ENCODE peak calls at places on chromosomes 16 and 17, in six cellular contexts. C is HCT116, L is GM12878, V is SK-N-SH, N is HepG2, X is K562. I is an unnamed sample.

GRCh38 chr16:87754535-87754934 is 11.3 kb downstream of the KLHDC4 start:
- DNase-seq in X (no peak), V (no peak), L (no peak), C (no peak), N (no peak), I (no peak)

GRCh38 chr17:2174471-2175293 is 119.8 kb downstream of the HIC1 start:
- DNase-seq in C (no peak), L (no peak), X (no peak), V (peak; percentile 60), N (peak; percentile 94), I (no peak)

GRCh38 chr17:77323413-77324171 is 182.8 kb downstream of the SEC14L1 start:
- DNase-seq in L (no peak), V (peak; percentile 61), X (peak; percentile 78), C (no peak), N (no peak), I (no peak)

GRCh38 chr17:15398291-15398690 is 56.9 kb upstream of the TEKT3 start:
- DNase-seq in L (no peak), X (no peak), V (peak; percentile 57), C (peak; percentile 18), N (no peak), I (no peak)

GRCh38 chr17:15966183-15966878 is 21.4 kb downstream of the ADORA2B start:
- DNase-seq in L (no peak), N (peak; percentile 90), V (no peak), C (no peak), X (no peak), I (no peak)

GRCh38 chr16:1743376-1744337 is 27.7 kb downstream of the NME3 start:
- DNase-seq in C (no peak), L (no peak), X (no peak), N (no peak), V (no peak), I (no peak)

GRCh38 chr16:22252317-22252716 is 44.9 kb upstream of the POLR3E start:
- DNase-seq in C (no peak), N (no peak), V (no peak), X (peak; percentile 32), L (no peak), I (no peak)

GRCh38 chr17:4901648-4902344 is 1.1 kb downstream of the CHRNE start:
- DNase-seq in X (peak; percentile 64), N (no peak), C (no peak), V (peak; percentile 76), L (no peak), I (no peak)

GRCh38 chr17:1440921-1441320 is 15.1 kb downstream of the CRK start:
- DNase-seq in L (no peak), X (no peak), C (no peak), N (no peak), V (no peak), I (no peak)

GRCh38 chr17:10618202-10618635 is 38.9 kb downstream of the MYH3 start:
- DNase-seq in C (peak; percentile 68), N (peak; percentile 70), X (peak; percentile 52), L (no peak), V (peak; percentile 75), I (peak; percentile 74)

GRCh38 chr17:3780986-3781385 is 20.0 kb downstream of the ITGAE start:
- DNase-seq in V (no peak), L (no peak), N (no peak), X (no peak), C (no peak), I (no peak)

GRCh38 chr17:2954898-2955445 is 108.4 kb downstream of the OR1D5 start:
- DNase-seq in C (peak; percentile 94), L (no peak), X (no peak), N (peak; percentile 98), V (no peak), I (peak; percentile 90)

GRCh38 chr16:88593489-88593888 is 23.3 kb downstream of the ZC3H18 start:
- DNase-seq in L (no peak), C (no peak), V (no peak), X (no peak), N (no peak), I (no peak)

GRCh38 chr17:49356320-49356719 is 5.7 kb downstream of the ZNF652 start:
- DNase-seq in V (no peak), C (no peak), N (no peak), X (no peak), L (no peak), I (no peak)

GRCh38 chr17:49352587-49353154 is 9.4 kb downstream of the ZNF652 start:
- DNase-seq in L (no peak), X (no peak), C (no peak), V (no peak), N (no peak), I (no peak)

GRCh38 chr17:49351572-49352140 is 10.4 kb downstream of the ZNF652 start:
- DNase-seq in L (no peak), C (no peak), X (no peak), V (no peak), N (no peak), I (no peak)

GRCh38 chr17:49357516-49357915 is 4.5 kb downstream of the ZNF652 start:
- DNase-seq in C (no peak), V (no peak), L (no peak), X (no peak), N (no peak), I (no peak)

GRCh38 chr17:49353607-49354006 is 8.4 kb downstream of the ZNF652 start:
- DNase-seq in V (no peak), X (no peak), C (no peak), N (no peak), L (no peak), I (no peak)
- TF ChIP-seq POLR2AphosphoS5 in V (no peak), X (no peak), C (no peak), N (no peak), L (no peak), I (no peak)

GRCh38 chr17:17494499-17495447 is 1.4 kb downstream of the RASD1 start:
- DNase-seq in N (no peak), X (no peak), L (no peak), C (no peak), V (no peak), I (no peak)

GRCh38 chr17:17492085-17492484 is 4.1 kb downstream of the RASD1 start:
- DNase-seq in V (no peak), C (no peak), L (no peak), X (no peak), N (no peak), I (no peak)

GRCh38 chr17:17492562-17492961 is 3.6 kb downstream of the RASD1 start:
- DNase-seq in L (no peak), X (no peak), C (no peak), N (no peak), V (no peak), I (no peak)

GRCh38 chr17:17493986-17494466 is 2.2 kb downstream of the RASD1 start:
- DNase-seq in N (no peak), L (no peak), C (no peak), V (no peak), X (no peak), I (no peak)

DNA sequence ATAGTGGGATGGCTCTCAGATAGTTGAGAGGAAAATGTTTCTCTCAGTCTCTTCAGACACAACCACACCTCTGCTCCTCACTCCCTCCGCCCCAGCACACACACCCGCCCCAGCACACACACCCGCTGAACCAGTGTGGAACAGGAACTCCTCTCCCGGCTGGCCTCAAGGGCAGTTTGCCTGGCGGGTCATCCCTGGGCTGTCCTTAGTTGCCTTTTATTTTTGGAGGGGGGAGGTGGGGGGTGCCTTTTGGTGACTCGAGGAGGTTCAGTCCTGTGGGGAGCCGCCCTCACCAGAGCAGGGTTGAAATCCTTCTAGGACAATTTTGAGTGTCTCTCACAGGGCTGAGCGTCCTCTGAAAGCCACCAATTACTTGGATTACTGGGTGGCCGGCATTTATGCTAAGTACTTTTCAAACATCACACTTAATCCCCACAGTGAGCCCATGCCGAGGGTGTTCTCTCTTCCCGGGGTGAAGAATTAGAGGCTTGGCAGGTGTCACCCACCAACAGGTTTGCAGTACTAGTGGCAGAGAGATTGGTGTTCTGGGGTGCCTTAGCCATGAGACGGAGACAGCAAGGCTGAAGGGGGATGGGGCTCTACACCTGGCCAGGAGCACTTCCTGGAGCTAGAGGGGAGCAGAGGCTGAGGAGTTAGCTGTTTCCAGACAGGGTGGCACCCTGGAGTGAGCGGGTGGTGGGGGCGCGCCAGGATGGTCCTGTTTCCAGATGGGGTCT is 2.8 kb downstream of the RASD1 start:
- DNase-seq in L (no peak), V (no peak), X (no peak), N (no peak), C (no peak), I (no peak)
- TF ChIP-seq REST in L (no peak), V (no peak), X (no peak), N (no peak), C (no peak), I (no peak)

GRCh38 chr17:78803161-78803845 is 21.2 kb upstream of the CYTH1 start:
- DNase-seq in X (no peak), L (no peak), C (no peak), N (no peak), V (no peak), I (no peak)

GRCh38 chr17:78804777-78805176 is 22.7 kb upstream of the CYTH1 start:
- DNase-seq in L (no peak), X (no peak), V (no peak), C (no peak), N (no peak), I (no peak)

GRCh38 chr17:78806451-78806850 is 24.4 kb upstream of the CYTH1 start:
- DNase-seq in C (no peak), N (no peak), V (no peak), X (peak; percentile 33), L (no peak), I (no peak)

GRCh38 chr17:78802459-78802858 is 20.4 kb upstream of the CYTH1 start:
- DNase-seq in N (no peak), X (no peak), C (no peak), L (no peak), V (no peak), I (no peak)

DNA sequence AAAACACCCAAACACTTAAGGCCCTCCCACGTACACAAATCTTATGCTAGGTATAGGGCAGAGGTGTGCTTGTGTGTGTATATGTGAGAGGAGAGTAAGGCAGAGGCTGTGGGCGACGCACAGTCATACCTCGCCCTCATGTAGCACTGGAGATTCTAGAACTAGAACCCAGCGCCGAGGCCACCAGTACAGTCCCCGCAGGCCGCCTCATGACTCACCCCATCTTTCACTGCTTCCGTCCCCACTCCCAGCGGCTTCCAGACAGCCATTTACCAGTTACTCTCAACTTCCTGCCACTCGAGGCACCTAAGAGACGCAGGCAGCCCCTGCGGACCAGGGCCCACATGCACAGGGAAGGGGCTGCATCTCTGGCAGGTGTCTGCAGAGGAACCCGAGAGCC is 23.2 kb upstream of the CYTH1 start:
- DNase-seq in C (no peak), X (no peak), N (no peak), L (no peak), V (no peak), I (no peak)
- TF ChIP-seq SIN3A in C (no peak), X (no peak), N (no peak), L (no peak), V (no peak), I (no peak)

DNA sequence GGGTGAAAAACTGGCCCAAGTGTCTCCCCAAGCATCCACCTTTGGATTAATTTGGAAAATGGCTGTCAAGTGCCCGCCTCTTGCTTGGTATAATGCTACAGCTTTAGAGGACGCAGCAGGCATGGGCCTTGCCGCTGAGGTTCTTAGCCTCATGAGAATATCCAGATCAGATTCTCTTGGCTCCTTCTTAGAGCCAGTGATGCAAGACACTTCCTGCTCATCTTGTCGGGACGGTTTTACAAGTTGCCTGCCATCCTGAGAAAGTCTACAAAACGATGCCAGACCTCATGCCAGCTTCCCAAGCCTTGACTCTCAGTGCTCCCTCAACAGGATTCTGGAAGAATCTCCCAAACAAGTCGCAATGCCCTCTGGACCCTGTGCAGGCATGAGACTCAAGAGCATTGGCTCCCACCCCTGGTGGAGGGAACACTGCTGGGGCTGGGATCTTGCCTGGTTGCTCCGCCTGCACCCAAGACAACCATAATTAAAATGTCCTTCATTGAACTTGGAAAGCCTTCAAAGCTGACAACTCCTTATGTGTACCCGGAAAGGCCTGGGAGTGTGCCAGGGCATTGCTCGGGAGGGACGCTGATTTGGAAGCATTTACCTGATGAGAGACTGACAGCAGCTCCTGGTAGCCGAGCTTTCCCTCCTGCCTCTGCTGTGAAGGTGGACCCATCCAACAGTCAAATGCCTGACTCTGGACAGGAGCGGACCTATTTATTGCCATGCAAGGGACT is 25.8 kb upstream of the STH start:
- DNase-seq in N (no peak), X (no peak), L (no peak), V (no peak), C (no peak), I (no peak)
- TF ChIP-seq POLR2AphosphoS5 in N (no peak), X (no peak), L (no peak), V (no peak), C (no peak), I (no peak)